ENCODE peak calls at places on chromosomes 13 and 19, in four cellular contexts. I is fibroblast of lung, S is ovary, R is BE2C. V is an unnamed sample.

GRCh38 chr13:27079421-27079958 is 92.1 kb downstream of the USP12 start:
- DNase-seq in S (no peak), R (no peak), I (peak; percentile 39), V (no peak)

GRCh38 chr19:47713046-47714021 is at the start of gene EHD2:
- DNase-seq in R (peak; percentile 70), I (peak; percentile 87), S (peak; percentile 87), V (peak; percentile 71)

GRCh38 chr13:50599046-50599445 is 244.4 kb downstream of the DLEU7 start:
- DNase-seq in S (no peak), I (no peak), R (no peak), V (no peak)

GRCh38 chr13:28583661-28584091 is 75.3 kb upstream of the POMP start:
- DNase-seq in S (no peak), R (no peak), I (no peak), V (no peak)

GRCh38 chr19:9251236-9251635 is 506 bp downstream of the OR7E24 start:
- DNase-seq in S (no peak), R (no peak), I (no peak), V (no peak)

GRCh38 chr13:98439896-98440295 is 137.0 kb downstream of the STK24 start:
- DNase-seq in R (no peak), I (no peak), S (no peak), V (no peak)

GRCh38 chr13:35699181-35699580 is 222.7 kb upstream of the MAB21L1 start:
- DNase-seq in I (peak; percentile 33), R (no peak), S (no peak), V (no peak)

GRCh38 chr19:17385878-17386611 is 8.0 kb downstream of the CCDC194 start:
- DNase-seq in S (peak; percentile 62), R (peak; percentile 83), I (peak; percentile 51), V (peak; percentile 56)

GRCh38 chr13:113448885-113449692 is 4.2 kb downstream of the ADPRHL1 start:
- DNase-seq in R (no peak), I (no peak), S (peak; percentile 80), V (peak; percentile 88)

GRCh38 chr19:39499082-39499642 is 415 bp downstream of the DLL3 start:
- DNase-seq in S (no peak), R (peak; percentile 66), I (no peak), V (no peak)

GRCh38 chr19:16890461-16891184 is 1.8 kb downstream of the F2RL3 start:
- DNase-seq in I (no peak), S (no peak), R (no peak), V (no peak)

GRCh38 chr13:99301056-99301838 is 6.0 kb downstream of the GPR183 start:
- DNase-seq in I (no peak), S (no peak), R (no peak), V (no peak)

GRCh38 chr13:74158028-74158427 is 23.8 kb upstream of the KLF12 start:
- DNase-seq in S (peak; percentile 22), R (no peak), I (peak; percentile 39), V (no peak)

GRCh38 chr13:33519561-33520479 is 234.3 kb upstream of the STARD13 start:
- DNase-seq in S (no peak), R (no peak), I (peak; percentile 57), V (peak; percentile 16)

GRCh38 chr19:8306235-8307054 is 1.7 kb downstream of the CD320 start:
- DNase-seq in S (peak; percentile 20), R (peak; percentile 8), I (no peak), V (no peak)

GRCh38 chr13:87769445-87769844 is 98.3 kb downstream of the SLITRK5 start:
- DNase-seq in S (no peak), R (no peak), I (no peak), V (no peak)

GRCh38 chr13:29936961-29937360 is 86.5 kb upstream of the UBL3 start:
- DNase-seq in S (no peak), R (no peak), I (no peak), V (no peak)
- H3K4me1 ChIP-seq in S (no peaks in the 10 kb centered on the region), R (no peaks in the 10 kb centered on the region), I (no peaks in the 10 kb centered on the region), V (peaks cover 8% of the 10 kb centered on the region)

DNA sequence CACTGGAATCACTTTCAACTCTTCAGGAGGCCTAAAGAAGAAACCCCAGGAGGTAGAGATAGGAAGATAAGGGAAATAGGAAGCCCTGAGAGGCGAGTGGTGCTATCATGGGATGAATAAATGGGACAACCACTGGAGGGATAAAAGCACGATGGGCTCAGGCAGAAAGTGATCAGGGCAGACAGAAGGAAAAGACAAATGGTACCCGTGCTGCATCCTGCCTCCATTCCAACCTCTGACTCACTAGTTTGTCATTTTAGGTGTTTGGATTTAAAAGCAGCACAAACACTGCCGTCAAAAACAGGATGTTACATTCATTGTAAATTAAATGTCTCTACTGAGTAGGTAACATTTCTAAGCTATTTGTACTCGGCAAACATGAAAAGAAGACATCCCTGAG is 314.3 kb upstream of the HTR2A start:
- DNase-seq in R (no peak), I (no peak), S (no peak), V (no peak)
- TF ChIP-seq CTCF in R (no peak), I (no peak), S (no peak), V (no peak)

DNA sequence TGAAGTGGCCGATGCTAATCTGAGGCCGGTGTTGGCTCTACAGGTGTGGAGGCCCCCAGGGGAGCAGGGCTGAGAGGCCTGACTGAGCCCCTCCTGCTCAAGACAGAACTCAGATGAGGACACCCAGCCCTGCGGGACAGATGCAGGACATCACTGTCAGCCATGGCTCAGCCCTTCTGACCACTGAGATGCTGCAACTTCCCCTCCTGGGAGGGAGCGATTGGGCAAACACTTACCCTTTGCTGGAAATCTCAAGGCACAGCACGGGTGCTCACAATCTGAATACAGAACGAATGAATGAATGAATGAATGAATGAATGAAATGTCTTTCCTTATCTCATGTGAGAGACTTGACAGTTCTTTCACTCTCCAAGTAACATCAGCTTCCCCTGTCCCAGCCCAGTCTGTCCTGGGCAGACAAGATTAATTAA is 3.5 kb upstream of the SIGLEC7 start:
- DNase-seq in S (no peak), I (no peak), R (no peak), V (peak; percentile 72)
- H3K27me3 ChIP-seq in S (no peaks in the 10 kb centered on the region), I (no peaks in the 10 kb centered on the region), R (peaks cover 41% of the 10 kb centered on the region), V (no peaks in the 10 kb centered on the region)

GRCh38 chr19:2063824-2064223 is 12.8 kb upstream of the MKNK2 start:
- DNase-seq in S (no peak), R (no peak), I (no peak), V (no peak)

GRCh38 chr19:2064395-2064787 is 13.3 kb upstream of the MKNK2 start:
- DNase-seq in S (no peak), R (no peak), I (no peak), V (no peak)

GRCh38 chr19:2061936-2062729 is 11.1 kb upstream of the MKNK2 start:
- DNase-seq in I (no peak), R (no peak), S (peak; percentile 61), V (no peak)

GRCh38 chr19:2062770-2063169 is 11.7 kb upstream of the MKNK2 start:
- DNase-seq in R (no peak), S (no peak), I (no peak), V (no peak)

GRCh38 chr19:2064788-2065524 is 13.9 kb upstream of the MKNK2 start:
- DNase-seq in S (no peak), I (no peak), R (peak; percentile 70), V (peak; percentile 24)
- H3K4me1 ChIP-seq in S (peaks cover 12% of the 10 kb centered on the region), I (peaks cover 26% of the 10 kb centered on the region), R (peaks cover 15% of the 10 kb centered on the region), V (peaks cover 31% of the 10 kb centered on the region)

V was measured in body of pancreas.